ENCODE peak calls at places on chromosome 6, in seven cellular contexts. W is fibroblast of the aortic adventitia, H is right lobe of liver, O is A549, J is AG04450, N is prostate gland, D is astrocyte. U is an unnamed sample.

GRCh38 chr6:47772993-47773392 is 8.8 kb upstream of the OPN5 start:
- DNase-seq in W (no peak), H (no peak), O (no peak), J (no peak), N (no peak), D (no peak), U (no peak)

GRCh38 chr6:94045473-94045872 is 626.1 kb upstream of the EPHA7 start:
- DNase-seq in W (no peak), H (no peak), O (no peak), J (no peak), N (no peak), D (no peak), U (peak)

GRCh38 chr6:47047479-47048411 is 5.6 kb upstream of the ADGRF1 start:
- DNase-seq in W (peak), H (no peak), O (peak), J (peak), N (peak), D (peak), U (no peak)

GRCh38 chr6:115612216-115612615 is 448.5 kb downstream of the FRK start:
- DNase-seq in W (no peak), H (no peak), O (no peak), J (no peak), N (no peak), D (no peak), U (no peak)

GRCh38 chr6:2831392-2831791 is 10.3 kb downstream of the SERPINB1 start:
- DNase-seq in W (no peak), H (no peak), O (no peak), J (no peak), N (no peak), D (no peak), U (no peak)

GRCh38 chr6:144939926-144940325 is 654.8 kb downstream of the UTRN start:
- DNase-seq in W (no peak), H (no peak), O (no peak), J (no peak), N (no peak), D (peak), U (no peak)

GRCh38 chr6:135675862-135676261 is 175.6 kb upstream of the PDE7B start:
- DNase-seq in W (peak), H (no peak), O (peak), J (no peak), N (no peak), D (no peak), U (no peak)

GRCh38 chr6:112041535-112041934 is 12.4 kb upstream of the CCN6 start:
- DNase-seq in W (no peak), H (no peak), O (no peak), J (no peak), N (no peak), D (no peak), U (no peak)

GRCh38 chr6:147279423-147279822 is 75.2 kb downstream of the STXBP5 start:
- DNase-seq in W (peak), H (no peak), O (no peak), J (no peak), N (no peak), D (peak), U (no peak)

GRCh38 chr6:4776967-4777925 is 1.0 kb downstream of the CDYL start:
- DNase-seq in W (peak), H (no peak), O (no peak), J (no peak), N (peak), D (peak), U (no peak)

GRCh38 chr6:156390621-156391378 is 386.4 kb upstream of the ARID1B start:
- DNase-seq in W (no peak), H (no peak), O (no peak), J (no peak), N (no peak), D (no peak), U (no peak)

GRCh38 chr6:4433199-4433598 is 297.8 kb upstream of the ECI2 start:
- DNase-seq in W (no peak), H (no peak), O (no peak), J (no peak), N (no peak), D (no peak), U (no peak)

GRCh38 chr6:147226877-147227276 is 22.7 kb downstream of the STXBP5 start:
- DNase-seq in W (no peak), H (no peak), O (no peak), J (no peak), N (no peak), D (no peak), U (no peak)

GRCh38 chr6:98641929-98642328 is 192.4 kb upstream of the POU3F2 start:
- DNase-seq in W (no peak), H (no peak), O (no peak), J (no peak), N (no peak), D (peak), U (no peak)

GRCh38 chr6:150320450-150320849 is 48.4 kb upstream of the IYD start:
- DNase-seq in W (peak), H (no peak), O (no peak), J (no peak), N (peak), D (peak), U (no peak)

GRCh38 chr6:28977351-28978136 is 27.6 kb downstream of the ZNF311 start:
- DNase-seq in W (peak), H (no peak), O (no peak), J (no peak), N (no peak), D (peak), U (no peak)

DNA sequence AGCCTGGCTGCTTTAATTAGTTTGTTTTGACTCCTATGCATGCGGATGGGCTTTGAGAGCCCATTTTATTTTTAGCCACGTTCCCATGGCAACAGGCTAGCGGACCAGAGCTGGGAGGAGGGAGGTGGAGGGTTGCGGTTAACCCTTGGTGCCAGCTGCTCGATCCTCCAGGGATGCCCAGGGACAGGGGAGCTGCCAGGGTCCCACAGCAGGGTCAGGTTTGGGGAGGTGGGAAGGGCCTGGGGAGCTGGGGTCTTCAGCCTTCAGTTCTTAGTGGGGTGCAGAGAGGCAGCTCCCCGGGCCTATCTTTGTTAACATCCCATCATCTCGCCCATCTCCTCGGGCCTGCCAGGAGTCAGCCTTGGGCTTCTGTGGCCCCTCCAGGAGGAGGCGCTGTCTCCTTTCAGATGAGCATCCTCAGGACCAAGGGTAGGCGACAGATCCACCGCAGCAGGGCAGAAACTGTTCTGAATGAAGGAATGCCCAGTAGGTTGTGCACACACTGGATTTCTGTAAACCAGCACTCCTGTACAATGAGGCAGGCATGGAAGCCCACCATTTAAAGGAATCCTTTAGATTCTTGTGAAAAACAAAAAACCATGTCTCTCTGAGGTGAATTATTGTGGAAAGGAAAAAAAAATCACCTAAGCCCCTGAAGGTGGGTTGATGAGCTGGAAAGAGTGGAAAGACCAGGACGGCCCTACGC is 68.5 kb downstream of the RAB44 start:
- DNase-seq in W (peak), H (peak), O (peak), J (peak), N (peak), D (peak), U (no peak)
- TF ChIP-seq CTCF in W (peak), H (peak), O (peak), J (peak), N (peak), D (peak), U (peak)

DNA sequence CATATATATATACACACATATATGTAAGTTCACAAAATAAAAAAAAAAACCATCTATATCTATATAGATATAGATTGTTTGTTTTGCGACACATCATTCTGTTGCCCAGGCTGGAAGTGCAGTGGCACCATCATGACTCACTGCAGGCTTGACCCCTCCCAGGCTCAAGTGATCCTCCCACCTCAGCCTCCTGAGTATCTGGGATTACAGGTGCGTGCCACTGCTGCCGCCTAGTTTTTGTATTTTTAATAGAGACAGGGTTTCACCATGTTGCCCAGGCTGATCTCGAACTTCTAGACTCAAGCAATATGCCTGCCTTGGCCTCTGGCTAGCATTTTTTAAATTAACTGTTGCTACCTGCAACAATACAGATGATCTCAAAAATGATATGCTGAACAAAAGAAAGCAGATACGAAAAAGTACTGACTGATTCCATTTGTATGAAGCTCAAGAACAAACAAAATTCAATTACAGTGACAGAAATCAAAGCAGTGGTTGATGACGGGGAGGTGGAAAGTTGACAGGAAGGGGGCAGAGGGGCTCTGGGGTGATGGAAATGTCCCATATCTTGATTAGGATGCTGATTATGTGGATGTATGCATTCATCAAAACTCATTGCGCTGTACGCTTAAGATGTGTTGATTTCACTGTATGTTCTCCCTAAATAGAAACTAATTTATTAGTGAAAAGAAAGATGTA is 49.6 kb downstream of the ATXN1 start:
- DNase-seq in W (no peak), H (no peak), O (no peak), J (no peak), N (no peak), D (no peak), U (no peak)
- H3K4me3 ChIP-seq in W (no peak), H (no peak), O (no peak), J (no peak), N (no peak), D (no peak), U (no peak)

GRCh38 chr6:15774011-15774410 is 111.2 kb upstream of the DTNBP1 start:
- DNase-seq in W (no peak), H (no peak), O (no peak), J (no peak), N (no peak), D (no peak), U (no peak)

GRCh38 chr6:15775741-15776140 is 112.9 kb upstream of the DTNBP1 start:
- DNase-seq in W (no peak), H (no peak), O (no peak), J (no peak), N (no peak), D (no peak), U (no peak)

GRCh38 chr6:15769471-15770088 is 106.8 kb upstream of the DTNBP1 start:
- DNase-seq in W (no peak), H (no peak), O (no peak), J (no peak), N (no peak), D (peak), U (no peak)

GRCh38 chr6:15775076-15775634 is 112.3 kb upstream of the DTNBP1 start:
- DNase-seq in W (no peak), H (no peak), O (no peak), J (no peak), N (no peak), D (no peak), U (no peak)

GRCh38 chr6:15770347-15771143 is 107.7 kb upstream of the DTNBP1 start:
- DNase-seq in W (no peak), H (no peak), O (no peak), J (no peak), N (no peak), D (peak), U (no peak)
- TF ChIP-seq CTCF in W (no peak), H (no peak), O (no peak), J (no peak), N (no peak), D (no peak), U (peak)

DNA sequence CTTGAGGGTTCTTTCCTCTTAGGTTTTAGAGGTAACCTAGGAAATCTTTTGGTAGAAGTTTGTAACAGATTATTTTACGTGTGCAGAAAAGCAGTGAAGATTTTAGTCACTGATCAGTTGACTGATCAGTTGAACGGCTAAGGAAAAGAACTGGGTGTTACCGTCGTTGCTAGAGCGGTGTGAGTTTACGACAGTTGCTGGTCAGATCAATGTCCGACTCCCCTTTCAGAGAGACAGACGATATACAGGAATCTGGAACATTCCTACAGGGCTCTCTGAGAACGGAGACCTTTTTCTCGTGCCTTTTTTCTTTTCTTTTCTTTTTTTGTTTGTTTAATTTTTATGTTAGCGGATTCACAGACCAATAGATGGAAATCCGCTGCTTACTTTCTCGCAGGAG is 132.1 kb upstream of the ZNF184 start:
- DNase-seq in W (no peak), H (no peak), O (no peak), J (no peak), N (no peak), D (peak), U (no peak)
- H3K4me3 ChIP-seq in W (peak), H (no peak), O (peak), J (peak), N (no peak), D (peak), U (peak)

GRCh38 chr6:31943742-31944141 is 2.2 kb upstream of the CFB start:
- DNase-seq in W (no peak), H (no peak), O (no peak), J (no peak), N (no peak), D (no peak), U (no peak)

GRCh38 chr6:31947070-31947675 is 1.3 kb downstream of the CFB start:
- DNase-seq in W (no peak), H (no peak), O (no peak), J (no peak), N (no peak), D (no peak), U (no peak)

GRCh38 chr6:31945154-31945506 is 765 bp upstream of the CFB start:
- DNase-seq in W (no peak), H (no peak), O (no peak), J (no peak), N (no peak), D (no peak), U (no peak)

GRCh38 chr6:31946370-31946885 is 533 bp downstream of the CFB start:
- DNase-seq in W (no peak), H (no peak), O (no peak), J (no peak), N (no peak), D (no peak), U (no peak)

GRCh38 chr6:31945507-31946369 is at the start of gene CFB:
- DNase-seq in W (peak), H (peak), O (peak), J (peak), N (peak), D (peak), U (peak)
- TF ChIP-seq CTCF in W (no peak), H (no peak), O (no peak), J (no peak), N (no peak), D (no peak), U (no peak)

DNA sequence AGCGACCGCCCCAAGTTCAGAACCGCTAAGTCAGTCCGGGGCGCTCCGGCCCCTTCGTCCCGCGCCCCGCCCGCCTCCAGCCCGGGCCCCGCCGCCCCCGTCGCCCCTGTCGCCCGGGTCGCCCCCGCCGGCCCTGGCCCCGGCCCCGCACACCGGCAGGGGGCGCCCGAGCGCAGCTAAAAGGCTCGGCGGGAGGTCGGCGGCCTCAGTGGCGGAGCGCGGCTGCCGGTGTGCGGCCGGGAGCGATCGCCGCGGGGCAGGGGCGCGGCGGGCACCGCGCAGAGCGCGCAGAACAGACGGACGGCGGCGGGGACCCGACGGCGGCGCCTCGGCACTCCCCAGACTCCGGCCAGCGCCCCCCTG is at the start of gene FNDC1:
- DNase-seq in W (no peak), H (no peak), O (peak), J (no peak), N (no peak), D (no peak), U (no peak)
- H3K4me3 ChIP-seq in W (peak), H (peak), O (peak), J (peak), N (peak), D (peak), U (peak)